ENCODE peak calls at places on chromosomes 1 and 21, in eight cellular contexts. C is H54; Q is HFFc6; S is fibroblast of gingiva; O is psoas muscle; U is GM03348; V is trophoblast cell; R is stimulated activated CD8-positive, alpha-beta memory T cell treated with anti-CD3 and anti-CD28 coated beads, Interleukin-2, amount 100 ng/mL, for 1 hour. M is an unnamed sample.

GRCh38 chr1:59432531-59433439 is 135.9 kb downstream of the FGGY start:
- DNase-seq in C (no peak), Q (no peak), S (no peak), O (no peak), U (no peak), V (no peak), R (no peak), M (no peak)

GRCh38 chr1:244393604-244394176 is 58.0 kb downstream of the ADSS2 start:
- DNase-seq in C (no peak), Q (no peak), S (no peak), O (no peak), U (no peak), V (no peak), R (no peak), M (no peak)

GRCh38 chr21:43718872-43719747 is at the start of gene PDXK:
- DNase-seq in C (peak; percentile 82), Q (peak; percentile 67), S (peak; percentile 77), O (peak; percentile 91), U (peak; percentile 97), V (peak; percentile 92), R (peak; percentile 53), M (peak; percentile 51)

GRCh38 chr1:207858271-207858670 is 52.7 kb downstream of the CD34 start:
- DNase-seq in C (no peak), Q (no peak), S (peak; percentile 76), O (no peak), U (peak; percentile 24), V (no peak), R (no peak), M (no peak)

GRCh38 chr1:241823925-241824324 is 24.1 kb upstream of the EXO1 start:
- DNase-seq in C (no peak), Q (no peak), S (no peak), O (no peak), U (no peak), V (no peak), R (no peak), M (no peak)

GRCh38 chr1:83999316-83999819 is 436 bp upstream of the TTLL7 start:
- DNase-seq in C (peak; percentile 64), Q (peak; percentile 39), S (peak; percentile 78), O (peak; percentile 85), U (peak; percentile 91), V (peak; percentile 29), R (no peak), M (peak; percentile 40)

GRCh38 chr1:112431038-112431437 is 35.0 kb downstream of the CTTNBP2NL start:
- DNase-seq in C (no peak), Q (no peak), S (no peak), O (no peak), U (no peak), V (no peak), R (no peak), M (no peak)

GRCh38 chr1:64550505-64550904 is 80.6 kb downstream of the CACHD1 start:
- DNase-seq in C (no peak), Q (no peak), S (no peak), O (no peak), U (no peak), V (no peak), R (no peak), M (no peak)

GRCh38 chr1:83064589-83065242 is 934.2 kb downstream of the TTLL7 start:
- DNase-seq in C (no peak), Q (no peak), S (no peak), O (no peak), U (no peak), V (no peak), R (no peak), M (no peak)

GRCh38 chr1:180112979-180113650 is 41.6 kb upstream of the QSOX1 start:
- DNase-seq in C (no peak), Q (no peak), S (no peak), O (no peak), U (no peak), V (no peak), R (no peak), M (no peak)

GRCh38 chr1:165861911-165862310 is 34.5 kb downstream of the UCK2 start:
- DNase-seq in C (no peak), Q (no peak), S (no peak), O (no peak), U (no peak), V (no peak), R (no peak), M (no peak)

GRCh38 chr1:111769517-111770146 is 13.9 kb downstream of the DDX20 start:
- DNase-seq in C (no peak), Q (peak; percentile 73), S (peak; percentile 76), O (no peak), U (peak; percentile 58), V (peak; percentile 52), R (no peak), M (no peak)

GRCh38 chr1:36115200-36115669 is 9.8 kb downstream of the COL8A2 start:
- DNase-seq in C (peak; percentile 88), Q (peak; percentile 75), S (peak; percentile 86), O (no peak), U (peak; percentile 93), V (no peak), R (no peak), M (no peak)

GRCh38 chr1:7561331-7561921 is 209.7 kb upstream of the VAMP3 start:
- DNase-seq in C (no peak), Q (no peak), S (no peak), O (peak; percentile 39), U (no peak), V (no peak), R (no peak), M (no peak)

GRCh38 chr1:87968259-87968955 is 639.7 kb downstream of the LMO4 start:
- DNase-seq in C (peak; percentile 16), Q (peak; percentile 45), S (no peak), O (peak; percentile 53), U (peak; percentile 53), V (no peak), R (no peak), M (no peak)

GRCh38 chr1:25126568-25126967 is 105.7 kb downstream of the SYF2 start:
- DNase-seq in C (no peak), Q (no peak), S (no peak), O (no peak), U (no peak), V (no peak), R (no peak), M (no peak)

GRCh38 chr1:10803971-10804820 is 7.8 kb upstream of the CASZ1 start:
- DNase-seq in C (no peak), Q (no peak), S (no peak), O (no peak), U (no peak), V (no peak), R (no peak), M (no peak)

GRCh38 chr21:37176716-37177115 is 90.4 kb downstream of the VPS26C start:
- DNase-seq in C (no peak), Q (no peak), S (no peak), O (no peak), U (no peak), V (peak; percentile 77), R (no peak), M (no peak)

GRCh38 chr1:15123298-15123697 is 30.2 kb upstream of the TMEM51 start:
- DNase-seq in C (no peak), Q (no peak), S (no peak), O (no peak), U (no peak), V (no peak), R (no peak), M (no peak)

GRCh38 chr21:21102874-21103273 is 104.7 kb downstream of the NCAM2 start:
- DNase-seq in C (no peak), Q (no peak), S (no peak), O (no peak), U (no peak), V (no peak), R (no peak), M (no peak)

GRCh38 chr1:30888391-30888790 is 20.2 kb downstream of the SDC3 start:
- DNase-seq in C (no peak), Q (peak; percentile 88), S (peak; percentile 88), O (peak; percentile 58), U (peak; percentile 94), V (no peak), R (no peak), M (no peak)

GRCh38 chr1:81149649-81150335 is 650.9 kb upstream of the ADGRL2 start:
- DNase-seq in C (no peak), Q (no peak), S (no peak), O (no peak), U (no peak), V (no peak), R (no peak), M (no peak)